ENCODE peak calls at places on chromosomes 11 and 22, in six cellular contexts. One of them, this sample, is unnamed.

GRCh38 chr11:63014408-63015055 is 1.1 kb downstream of the SLC22A8 start:
- DNase-seq in IMR-90: no peak
- DNase-seq in mesendoderm: no peak
- DNase-seq in mesenchymal stem cell: no peak
- DNase-seq in neuronal stem cell: no peak
- DNase-seq in H9: no peak
- DNase-seq in this sample: no peak

GRCh38 chr11:79485694-79486093 is 44.9 kb upstream of the TENM4 start:
- DNase-seq in H9: peak
- DNase-seq in mesendoderm: peak
- DNase-seq in neuronal stem cell: no peak
- DNase-seq in IMR-90: no peak
- DNase-seq in mesenchymal stem cell: no peak
- DNase-seq in this sample: peak

GRCh38 chr22:39995346-39996252 is 845 bp downstream of the FAM83F start:
- DNase-seq in neuronal stem cell: no peak
- DNase-seq in IMR-90: no peak
- DNase-seq in mesendoderm: peak
- DNase-seq in H9: peak
- DNase-seq in mesenchymal stem cell: no peak
- DNase-seq in this sample: no peak

GRCh38 chr22:19666663-19667593 is 47.4 kb upstream of the SEPTIN5 start:
- DNase-seq in neuronal stem cell: no peak
- DNase-seq in mesenchymal stem cell: no peak
- DNase-seq in IMR-90: peak
- DNase-seq in mesendoderm: no peak
- DNase-seq in H9: no peak
- DNase-seq in this sample: no peak

GRCh38 chr11:69443968-69444364 is 37.5 kb upstream of the LINC01488 start:
- DNase-seq in mesendoderm: peak
- DNase-seq in H9: no peak
- DNase-seq in IMR-90: peak
- DNase-seq in mesenchymal stem cell: peak
- DNase-seq in neuronal stem cell: no peak
- DNase-seq in this sample: no peak

GRCh38 chr22:50473088-50473487 is 1.7 kb downstream of the SBF1 start:
- DNase-seq in mesenchymal stem cell: no peak
- DNase-seq in mesendoderm: peak
- DNase-seq in H9: no peak
- DNase-seq in IMR-90: no peak
- DNase-seq in neuronal stem cell: no peak
- DNase-seq in this sample: no peak

GRCh38 chr11:7577226-7577882 is 63.6 kb downstream of the PPFIBP2 start:
- DNase-seq in H9: no peak
- DNase-seq in mesendoderm: peak
- DNase-seq in neuronal stem cell: no peak
- DNase-seq in mesenchymal stem cell: peak
- DNase-seq in IMR-90: no peak
- DNase-seq in this sample: no peak

GRCh38 chr11:96863520-96863919 is 473.7 kb downstream of the JRKL start:
- DNase-seq in IMR-90: no peak
- DNase-seq in mesendoderm: no peak
- DNase-seq in neuronal stem cell: no peak
- DNase-seq in mesenchymal stem cell: no peak
- DNase-seq in H9: no peak
- DNase-seq in this sample: no peak

GRCh38 chr22:26584010-26584409 is 5.9 kb downstream of the TPST2 start:
- DNase-seq in mesenchymal stem cell: no peak
- DNase-seq in IMR-90: no peak
- DNase-seq in neuronal stem cell: no peak
- DNase-seq in mesendoderm: no peak
- DNase-seq in H9: no peak
- DNase-seq in this sample: no peak

GRCh38 chr11:128398517-128399152 is 188.7 kb downstream of the ETS1 start:
- DNase-seq in H9: no peak
- DNase-seq in IMR-90: no peak
- DNase-seq in mesendoderm: no peak
- DNase-seq in neuronal stem cell: no peak
- DNase-seq in mesenchymal stem cell: no peak
- DNase-seq in this sample: no peak

GRCh38 chr11:3001496-3001895 is 9.4 kb upstream of the NAP1L4 start:
- DNase-seq in mesenchymal stem cell: no peak
- DNase-seq in neuronal stem cell: no peak
- DNase-seq in IMR-90: no peak
- DNase-seq in H9: no peak
- DNase-seq in mesendoderm: no peak
- DNase-seq in this sample: no peak

GRCh38 chr11:46808804-46809431 is 37.2 kb downstream of the CKAP5 start:
- DNase-seq in H9: no peak
- DNase-seq in mesenchymal stem cell: peak
- DNase-seq in IMR-90: peak
- DNase-seq in neuronal stem cell: no peak
- DNase-seq in mesendoderm: peak
- DNase-seq in this sample: no peak

GRCh38 chr22:48376936-48377335 is 1450.7 kb downstream of the BRD1 start:
- DNase-seq in IMR-90: no peak
- DNase-seq in mesenchymal stem cell: no peak
- DNase-seq in mesendoderm: no peak
- DNase-seq in H9: no peak
- DNase-seq in neuronal stem cell: no peak
- DNase-seq in this sample: no peak

GRCh38 chr22:43859176-43859575 is 3.1 kb downstream of the SULT4A1 start:
- DNase-seq in IMR-90: no peak
- DNase-seq in mesendoderm: no peak
- DNase-seq in neuronal stem cell: no peak
- DNase-seq in mesenchymal stem cell: no peak
- DNase-seq in H9: no peak
- DNase-seq in this sample: no peak

GRCh38 chr11:73506038-73506437 is 91.9 kb downstream of the FAM168A start:
- DNase-seq in neuronal stem cell: no peak
- DNase-seq in H9: no peak
- DNase-seq in mesenchymal stem cell: no peak
- DNase-seq in IMR-90: no peak
- DNase-seq in mesendoderm: no peak
- DNase-seq in this sample: no peak

GRCh38 chr11:128725630-128726461 is 32.0 kb downstream of the FLI1 start:
- DNase-seq in mesendoderm: no peak
- DNase-seq in mesenchymal stem cell: peak
- DNase-seq in H9: no peak
- DNase-seq in neuronal stem cell: no peak
- DNase-seq in IMR-90: peak
- DNase-seq in this sample: no peak

GRCh38 chr11:118161786-118162185 is 9.2 kb upstream of the SCN4B start:
- DNase-seq in mesenchymal stem cell: no peak
- DNase-seq in H9: no peak
- DNase-seq in IMR-90: no peak
- DNase-seq in neuronal stem cell: no peak
- DNase-seq in mesendoderm: no peak
- DNase-seq in this sample: no peak

GRCh38 chr22:29167032-29167911 is 38.4 kb upstream of the EMID1 start:
- DNase-seq in mesenchymal stem cell: no peak
- DNase-seq in neuronal stem cell: no peak
- DNase-seq in H9: no peak
- DNase-seq in IMR-90: no peak
- DNase-seq in mesendoderm: no peak
- DNase-seq in this sample: no peak

DNA sequence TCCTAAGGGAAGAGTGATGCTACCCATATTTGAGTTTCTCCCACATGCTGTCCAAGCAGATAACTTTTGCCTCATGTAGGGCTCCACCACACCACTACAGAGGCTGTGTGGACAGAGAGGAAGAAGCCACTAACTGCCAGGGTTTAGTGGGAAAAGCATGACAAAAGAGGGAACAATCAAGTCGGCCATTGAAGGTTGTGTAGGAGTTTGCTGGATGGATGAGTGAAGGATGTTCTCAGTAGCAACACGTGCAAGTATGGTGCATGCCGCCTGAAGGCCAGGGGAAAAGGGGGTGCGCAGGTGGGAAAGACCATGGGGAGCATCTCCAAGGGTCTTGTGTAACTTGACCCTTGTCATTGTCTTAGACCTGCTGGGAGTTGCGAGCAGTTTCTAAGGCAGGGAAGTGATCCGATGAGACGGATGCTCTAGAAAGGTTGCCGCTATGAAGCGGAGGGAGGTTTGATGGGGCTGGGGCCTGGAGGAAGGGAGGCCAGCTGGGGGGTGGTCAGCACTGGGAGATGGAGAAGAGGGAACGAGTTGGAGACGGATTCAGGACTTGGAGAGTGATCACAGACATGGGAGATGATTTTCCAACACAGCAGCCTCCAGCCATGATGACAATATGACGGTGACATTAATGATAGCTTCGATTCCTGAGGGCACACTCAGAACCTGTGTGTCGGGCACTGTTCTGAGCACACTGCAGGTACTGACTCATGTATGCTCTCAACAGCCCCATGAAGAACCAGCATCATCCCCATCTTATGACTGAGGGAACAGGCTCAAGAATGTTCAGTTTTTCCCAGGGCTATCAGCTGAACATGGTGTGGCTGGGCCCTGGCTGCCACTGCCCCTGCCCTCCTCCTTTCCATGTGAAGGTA is 53.7 kb downstream of the CD6 start:
- DNase-seq in IMR-90: no peak
- DNase-seq in mesendoderm: no peak
- DNase-seq in mesenchymal stem cell: no peak
- DNase-seq in H9: no peak
- DNase-seq in neuronal stem cell: no peak
- DNase-seq in this sample: no peak
- H3K18ac ChIP-seq in IMR-90: no peak
- H3K18ac ChIP-seq in mesendoderm: no peak
- H3K18ac ChIP-seq in mesenchymal stem cell: no peak
- H3K18ac ChIP-seq in H9: no peak
- H3K18ac ChIP-seq in neuronal stem cell: no peak
- H3K18ac ChIP-seq in this sample: no peak

GRCh38 chr11:123487157-123487744 is 57.2 kb downstream of the GRAMD1B start:
- DNase-seq in H9: no peak
- DNase-seq in mesenchymal stem cell: no peak
- DNase-seq in mesendoderm: no peak
- DNase-seq in IMR-90: no peak
- DNase-seq in neuronal stem cell: no peak
- DNase-seq in this sample: no peak
- H2BK15ac ChIP-seq in H9: no peak
- H2BK15ac ChIP-seq in mesenchymal stem cell: no peak
- H2BK15ac ChIP-seq in mesendoderm: no peak
- H2BK15ac ChIP-seq in IMR-90: no peak
- H2BK15ac ChIP-seq in neuronal stem cell: no peak
- H2BK15ac ChIP-seq in this sample: no peak

GRCh38 chr22:38503021-38503420 is 3.1 kb downstream of the DDX17 start:
- DNase-seq in mesenchymal stem cell: no peak
- DNase-seq in neuronal stem cell: no peak
- DNase-seq in mesendoderm: no peak
- DNase-seq in H9: no peak
- DNase-seq in IMR-90: no peak
- DNase-seq in this sample: no peak

GRCh38 chr22:38506118-38506962 is at the start of gene DDX17:
- DNase-seq in H9: peak
- DNase-seq in neuronal stem cell: peak
- DNase-seq in mesendoderm: peak
- DNase-seq in IMR-90: peak
- DNase-seq in mesenchymal stem cell: peak
- DNase-seq in this sample: peak

GRCh38 chr22:38504731-38505594 is 1.1 kb downstream of the DDX17 start:
- DNase-seq in mesenchymal stem cell: peak
- DNase-seq in mesendoderm: peak
- DNase-seq in neuronal stem cell: peak
- DNase-seq in H9: no peak
- DNase-seq in IMR-90: peak
- DNase-seq in this sample: no peak

GRCh38 chr22:38501797-38502672 is 4.1 kb downstream of the DDX17 start:
- DNase-seq in mesenchymal stem cell: no peak
- DNase-seq in H9: no peak
- DNase-seq in mesendoderm: no peak
- DNase-seq in neuronal stem cell: no peak
- DNase-seq in IMR-90: no peak
- DNase-seq in this sample: no peak

DNA sequence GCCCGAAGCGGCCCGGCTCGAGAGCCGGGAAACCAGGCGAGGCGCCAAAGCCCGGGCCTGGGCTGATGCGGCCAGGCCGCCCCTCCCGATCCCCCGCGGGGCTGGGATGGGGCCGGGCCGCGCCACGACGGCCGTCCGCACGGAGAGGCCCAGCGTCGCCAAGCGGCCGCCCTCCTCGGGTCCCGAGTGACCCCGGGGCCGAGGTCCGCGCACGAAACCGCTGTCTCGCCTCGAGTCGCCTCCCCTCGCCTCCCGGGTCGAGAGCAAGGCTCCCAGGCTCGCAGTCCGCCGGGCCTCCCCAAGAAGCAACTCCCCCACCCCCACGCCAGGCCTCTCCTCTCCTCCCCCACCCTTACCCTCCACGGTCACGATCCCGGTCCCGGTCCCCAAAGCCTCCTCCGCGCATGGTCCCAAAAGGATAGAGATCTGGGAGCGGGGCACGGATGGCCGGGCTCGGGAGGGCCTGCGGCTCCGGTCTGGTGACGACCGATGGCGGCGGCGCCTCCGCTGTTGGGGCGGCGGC is 455 bp downstream of the DDX17 start:
- DNase-seq in IMR-90: peak
- DNase-seq in neuronal stem cell: no peak
- DNase-seq in H9: no peak
- DNase-seq in mesenchymal stem cell: peak
- DNase-seq in mesendoderm: peak
- DNase-seq in this sample: no peak
- H3K18ac ChIP-seq in IMR-90: peak
- H3K18ac ChIP-seq in neuronal stem cell: peak
- H3K18ac ChIP-seq in H9: peak
- H3K18ac ChIP-seq in mesenchymal stem cell: peak
- H3K18ac ChIP-seq in mesendoderm: peak
- H3K18ac ChIP-seq in this sample: peak

GRCh38 chr11:132030896-132031295 is 660.5 kb downstream of the NTM start:
- DNase-seq in neuronal stem cell: no peak
- DNase-seq in IMR-90: peak
- DNase-seq in H9: no peak
- DNase-seq in mesendoderm: no peak
- DNase-seq in mesenchymal stem cell: no peak
- DNase-seq in this sample: no peak
- H2BK15ac ChIP-seq in neuronal stem cell: no peak
- H2BK15ac ChIP-seq in IMR-90: peak
- H2BK15ac ChIP-seq in H9: no peak
- H2BK15ac ChIP-seq in mesendoderm: no peak
- H2BK15ac ChIP-seq in mesenchymal stem cell: peak
- H2BK15ac ChIP-seq in this sample: no peak

This sample was measured in H1.